ENCODE peak calls at places on chromosomes 13 and 19, in ten cellular contexts. K is tibial artery; G is heart left ventricle; A is sigmoid colon; Z is cardiac muscle cell; E is CD8-positive, alpha-beta memory T cell; W is PC-9; U is ascending aorta; R is HCT116; M is CD4-positive, CD25-positive, alpha-beta regulatory T cell. T is an unnamed sample. For H3K4me1, the result is how much of the 10 kb centered on the place peaks cover.

GRCh38 chr13:96417956-96418355 is 328.0 kb downstream of the HS6ST3 start:
- DNase-seq in R (no peak), A (no peak), K (no peak), U (no peak), G (no peak), Z (no peak), M (no peak), E (no peak), W (no peak), T (no peak)

GRCh38 chr13:32829676-32830091 is 186.5 kb upstream of the KL start:
- DNase-seq in R (peak), G (no peak), E (no peak), K (no peak), W (peak), U (no peak), M (no peak), Z (peak), A (no peak), T (no peak)

GRCh38 chr19:9806781-9807180 is 12.1 kb downstream of the FBXL12 start:
- DNase-seq in W (no peak), E (no peak), A (no peak), M (no peak), U (no peak), R (no peak), Z (no peak), K (no peak), G (no peak), T (no peak)

GRCh38 chr19:19445911-19446361 is 40.5 kb downstream of the GATAD2A start:
- DNase-seq in A (no peak), K (no peak), G (no peak), M (no peak), E (no peak), R (no peak), U (no peak), W (no peak), Z (no peak), T (no peak)

GRCh38 chr13:100825551-100825950 is 151.0 kb upstream of the TMTC4 start:
- DNase-seq in Z (no peak), W (no peak), U (no peak), M (no peak), A (no peak), K (no peak), G (no peak), E (no peak), R (no peak), T (no peak)

GRCh38 chr19:10660346-10660745 is 6.2 kb downstream of the ILF3 start:
- DNase-seq in K (no peak), R (no peak), Z (no peak), G (no peak), W (no peak), U (no peak), E (no peak), M (no peak), A (no peak), T (no peak)

GRCh38 chr13:24274452-24274971 is 34.9 kb upstream of the C1QTNF9 start:
- DNase-seq in W (no peak), M (peak), R (no peak), G (no peak), U (no peak), K (no peak), Z (peak), E (peak), A (no peak), T (no peak)

GRCh38 chr19:4597975-4598671 is 38.6 kb upstream of the SEMA6B start:
- DNase-seq in A (no peak), K (no peak), E (peak), U (no peak), G (peak), M (peak), R (no peak), Z (peak), W (peak), T (peak)

GRCh38 chr19:16454519-16454918 is 17.3 kb downstream of the EPS15L1 start:
- DNase-seq in M (no peak), Z (no peak), K (no peak), U (no peak), W (no peak), R (no peak), E (no peak), A (no peak), G (no peak), T (no peak)
- H3K4me1 ChIP-seq in M (under half), Z (under half), K (under half), U (under half), W (under half), R (under half), E (under half), A (under half), G (half or more), T (under half)

DNA sequence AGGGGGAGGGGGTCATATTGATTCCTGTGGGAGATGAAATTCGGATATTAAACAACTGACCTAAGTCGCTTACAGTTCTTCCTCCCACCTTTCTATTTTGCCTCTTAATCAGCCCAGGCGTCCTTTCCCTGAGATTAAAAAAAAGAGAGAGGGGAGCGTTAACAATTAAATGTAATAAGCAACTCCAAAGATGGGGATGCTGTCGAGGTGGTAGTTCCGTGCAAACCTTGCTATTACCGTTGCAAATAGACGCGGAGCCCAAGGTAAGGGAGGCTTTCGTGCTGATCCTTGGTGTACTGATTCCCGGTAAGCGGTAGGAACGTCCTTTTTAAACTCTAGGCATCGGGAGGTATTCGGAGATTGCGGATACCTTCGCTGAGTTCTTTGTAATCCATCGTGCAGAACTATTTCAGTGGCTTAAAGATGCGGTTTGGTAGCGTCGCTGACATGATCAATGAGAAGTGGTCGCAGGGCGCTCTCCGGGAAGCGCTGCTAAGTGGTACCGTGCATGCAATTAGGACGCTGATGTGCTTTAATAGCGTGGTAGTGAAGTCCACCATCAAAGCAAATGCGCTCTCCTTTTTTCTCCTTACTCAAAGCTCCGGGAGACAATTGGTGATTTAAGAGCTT is 3.1 kb downstream of the SLITRK5 start:
- DNase-seq in M (no peak), R (no peak), W (no peak), A (no peak), E (no peak), K (no peak), U (no peak), Z (no peak), G (no peak), T (no peak)
- H3K4me3 ChIP-seq in M (no peak), R (no peak), W (no peak), A (no peak), E (no peak), K (no peak), U (peak), Z (peak), G (no peak), T (no peak)

GRCh38 chr13:43042410-43042921 is 19.1 kb downstream of the DNAJC15 start:
- DNase-seq in W (no peak), R (no peak), Z (no peak), K (no peak), G (no peak), U (no peak), A (no peak), M (no peak), E (no peak), T (no peak)
- H3K4me1 ChIP-seq in W (under half), R (under half), Z (under half), K (under half), G (under half), U (under half), A (under half), M (under half), E (under half), T (under half)

GRCh38 chr13:41015920-41016319 is 3.2 kb downstream of the ELF1 start:
- DNase-seq in K (no peak), G (no peak), W (no peak), M (no peak), A (no peak), Z (no peak), E (no peak), R (no peak), U (no peak), T (no peak)

GRCh38 chr13:41018583-41018909 is 570 bp downstream of the ELF1 start:
- DNase-seq in U (no peak), K (no peak), A (no peak), E (no peak), G (no peak), R (no peak), Z (no peak), W (no peak), M (no peak), T (no peak)

GRCh38 chr13:41019027-41019487 is at the start of gene ELF1:
- DNase-seq in R (peak), U (peak), W (peak), M (peak), E (peak), A (no peak), K (no peak), Z (peak), G (no peak), T (peak)

GRCh38 chr13:41017744-41018582 is 1.2 kb downstream of the ELF1 start:
- DNase-seq in E (no peak), G (no peak), K (no peak), R (no peak), M (peak), W (no peak), A (no peak), U (no peak), Z (no peak), T (no peak)

DNA sequence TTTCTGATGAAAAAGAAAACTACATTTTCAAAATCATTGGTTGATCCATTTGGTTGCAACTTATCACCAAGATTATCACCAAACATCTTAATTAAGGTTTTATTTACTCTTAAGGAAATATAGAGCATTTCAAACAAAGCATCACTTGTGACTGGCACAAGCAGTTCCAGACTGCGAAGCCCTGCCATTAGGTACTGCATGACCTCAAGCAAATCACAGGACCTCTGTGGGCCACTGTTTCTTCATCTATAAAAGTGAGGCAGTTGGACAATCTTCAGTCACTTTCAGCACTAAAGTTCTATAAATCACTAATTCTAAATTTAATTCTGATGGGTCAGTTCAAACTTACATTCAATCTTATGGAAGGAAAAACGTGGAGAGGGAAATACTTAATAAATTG is 2.0 kb downstream of the ELF1 start:
- DNase-seq in U (no peak), E (peak), Z (no peak), M (peak), K (no peak), G (no peak), R (no peak), A (no peak), W (no peak), T (no peak)
- H3K4me3 ChIP-seq in U (peak), E (peak), Z (no peak), M (peak), K (peak), G (no peak), R (no peak), A (no peak), W (peak), T (peak)

GRCh38 chr19:48186015-48186414 is 15.5 kb downstream of the ZSWIM9 start:
- DNase-seq in G (no peak), M (no peak), E (no peak), U (peak), K (peak), A (peak), Z (no peak), R (no peak), W (no peak), T (no peak)
- H3K4me1 ChIP-seq in G (under half), M (under half), E (under half), U (under half), K (under half), A (under half), Z (under half), R (under half), W (under half), T (under half)

GRCh38 chr13:36072536-36072935 is 58.6 kb downstream of the DCLK1 start:
- DNase-seq in M (no peak), R (no peak), K (no peak), E (no peak), U (no peak), A (no peak), W (no peak), Z (no peak), G (no peak), T (no peak)

GRCh38 chr13:36067619-36068456 is 63.3 kb downstream of the DCLK1 start:
- DNase-seq in Z (no peak), E (no peak), M (no peak), W (no peak), R (no peak), A (no peak), U (no peak), K (no peak), G (no peak), T (no peak)

GRCh38 chr13:36074659-36075058 is 56.5 kb downstream of the DCLK1 start:
- DNase-seq in K (no peak), M (no peak), U (no peak), A (no peak), Z (peak), W (no peak), R (no peak), E (no peak), G (no peak), T (no peak)

GRCh38 chr13:36072127-36072526 is 59.1 kb downstream of the DCLK1 start:
- DNase-seq in R (no peak), W (no peak), Z (no peak), K (no peak), G (no peak), A (no peak), U (no peak), E (no peak), M (no peak), T (no peak)

GRCh38 chr13:36069881-36070366 is 61.3 kb downstream of the DCLK1 start:
- DNase-seq in E (no peak), M (no peak), G (no peak), R (no peak), U (no peak), A (peak), W (no peak), Z (peak), K (no peak), T (no peak)
- H3K4me3 ChIP-seq in E (no peak), M (no peak), G (peak), R (no peak), U (no peak), A (no peak), W (no peak), Z (no peak), K (no peak), T (no peak)

T was measured in colonic mucosa.